ENCODE peak calls at places on chromosomes 16 and 17, in six cellular contexts. Q is HFF-Myc; W is GM23338; U is A673; H is CD8-positive, alpha-beta T cell; C is right atrium auricular region. Z is an unnamed sample.
A peak's percentile ranks its signal among the peaks of the same experiment; 100 is the strongest.

GRCh38 chr16:81180578-81180977 is 57.9 kb upstream of the BCO1 start:
- DNase-seq in Q (no peak), W (no peak), U (no peak), H (no peak), C (no peak), Z (no peak)

GRCh38 chr16:20865420-20866126 is 34.6 kb downstream of the DCUN1D3 start:
- DNase-seq in Q (peak; percentile 50), W (no peak), U (no peak), H (no peak), C (no peak), Z (no peak)

GRCh38 chr16:27222499-27223225 is 19.3 kb downstream of the KDM8 start:
- DNase-seq in Q (no peak), W (no peak), U (no peak), H (no peak), C (peak; percentile 80), Z (peak; percentile 25)

GRCh38 chr17:80491478-80492342 is 15.3 kb upstream of the NPTX1 start:
- DNase-seq in Q (no peak), W (peak; percentile 74), U (peak; percentile 70), H (no peak), C (no peak), Z (no peak)

GRCh38 chr17:74280093-74280513 is 6.1 kb downstream of the DNAI2 start:
- DNase-seq in Q (no peak), W (no peak), U (no peak), H (peak; percentile 35), C (no peak), Z (no peak)

GRCh38 chr17:79799538-79800324 is 2.9 kb upstream of the CBX8 start:
- DNase-seq in Q (no peak), W (no peak), U (peak; percentile 38), H (no peak), C (no peak), Z (no peak)

GRCh38 chr16:54677551-54677950 is 253.1 kb upstream of the IRX5 start:
- DNase-seq in Q (no peak), W (no peak), U (no peak), H (no peak), C (no peak), Z (no peak)

GRCh38 chr16:65600629-65601028 is 478.8 kb upstream of the CDH11 start:
- DNase-seq in Q (peak; percentile 9), W (no peak), U (no peak), H (no peak), C (no peak), Z (no peak)

GRCh38 chr16:7596285-7596684 is 263.6 kb downstream of the RBFOX1 start:
- DNase-seq in Q (no peak), W (peak; percentile 2), U (no peak), H (no peak), C (no peak), Z (no peak)

GRCh38 chr16:289395-289997 is 6.5 kb downstream of the PDIA2 start:
- DNase-seq in Q (no peak), W (no peak), U (no peak), H (no peak), C (no peak), Z (no peak)

GRCh38 chr16:11957591-11958395 is 7.2 kb upstream of the TNFRSF17 start:
- DNase-seq in Q (no peak), W (no peak), U (no peak), H (no peak), C (no peak), Z (no peak)

GRCh38 chr17:81558941-81559806 is 7.0 kb upstream of the FAAP100 start:
- DNase-seq in Q (no peak), W (peak; percentile 61), U (peak; percentile 83), H (no peak), C (no peak), Z (no peak)

GRCh38 chr17:59607817-59608403 is 11.8 kb upstream of the CLTC start:
- DNase-seq in Q (no peak), W (peak; percentile 78), U (peak; percentile 47), H (peak; percentile 26), C (no peak), Z (no peak)

GRCh38 chr17:18139092-18139491 is 30.5 kb downstream of the MYO15A start:
- DNase-seq in Q (no peak), W (no peak), U (no peak), H (no peak), C (no peak), Z (no peak)

GRCh38 chr16:81515281-81515680 is 70.7 kb downstream of the CMIP start:
- DNase-seq in Q (no peak), W (no peak), U (no peak), H (no peak), C (no peak), Z (no peak)

GRCh38 chr16:86573646-86574508 is 4.5 kb upstream of the FOXL1 start:
- DNase-seq in Q (no peak), W (no peak), U (no peak), H (no peak), C (no peak), Z (no peak)

GRCh38 chr16:24497405-24497804 is 42.0 kb upstream of the RBBP6 start:
- DNase-seq in Q (no peak), W (peak; percentile 37), U (peak; percentile 98), H (no peak), C (no peak), Z (peak; percentile 14)

GRCh38 chr17:11997972-11998233 is 628 bp upstream of the ZNF18 start:
- DNase-seq in Q (no peak), W (no peak), U (no peak), H (no peak), C (no peak), Z (no peak)

GRCh38 chr17:11997147-11997971 is at the start of gene ZNF18:
- DNase-seq in Q (peak; percentile 69), W (peak; percentile 97), U (peak; percentile 96), H (peak; percentile 96), C (peak; percentile 95), Z (peak; percentile 82)

GRCh38 chr17:11999715-12000114 is 2.4 kb upstream of the ZNF18 start:
- DNase-seq in Q (no peak), W (no peak), U (no peak), H (no peak), C (no peak), Z (no peak)

GRCh38 chr17:11991461-11991860 is 5.8 kb downstream of the ZNF18 start:
- DNase-seq in Q (no peak), W (peak; percentile 54), U (no peak), H (no peak), C (no peak), Z (no peak)

DNA sequence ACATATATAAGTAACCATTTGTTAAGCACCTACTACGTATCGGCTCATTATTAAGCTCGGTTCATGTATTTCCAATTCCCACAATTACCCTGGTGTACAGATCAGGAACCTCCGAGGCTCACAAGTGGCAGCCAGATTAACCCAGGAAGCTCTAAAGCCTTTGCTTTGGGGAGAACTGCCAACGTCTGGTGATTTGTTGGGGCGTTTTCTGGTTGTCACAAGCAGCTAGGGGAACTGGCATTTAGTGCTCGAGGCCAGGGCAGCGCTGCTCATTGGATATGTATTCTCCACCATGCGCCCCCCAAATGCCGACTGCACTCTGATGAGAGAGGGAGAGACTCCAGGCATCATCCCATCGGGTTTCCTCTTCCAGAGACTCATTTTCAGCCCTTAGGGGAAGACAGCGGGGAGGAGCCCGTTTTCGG is 541 bp downstream of the ZNF18 start:
- DNase-seq in Q (peak; percentile 5), W (peak; percentile 70), U (peak; percentile 68), H (peak; percentile 55), C (peak; percentile 73), Z (no peak)
- TF ChIP-seq CTCF in Q (no peak), W (no peak), U (no peak), H (no peak), C (no peak), Z (no peak)

GRCh38 chr17:16465861-16466338 is 26.1 kb downstream of the LRRC75A start:
- DNase-seq in Q (no peak), W (no peak), U (no peak), H (no peak), C (peak; percentile 64), Z (no peak)

GRCh38 chr17:16463341-16464000 is 28.5 kb downstream of the LRRC75A start:
- DNase-seq in Q (no peak), W (peak; percentile 66), U (no peak), H (no peak), C (no peak), Z (peak; percentile 35)

GRCh38 chr17:16464641-16465312 is 27.2 kb downstream of the LRRC75A start:
- DNase-seq in Q (no peak), W (no peak), U (no peak), H (no peak), C (no peak), Z (no peak)

GRCh38 chr17:16462070-16462864 is 29.7 kb downstream of the LRRC75A start:
- DNase-seq in Q (no peak), W (no peak), U (no peak), H (no peak), C (no peak), Z (no peak)

DNA sequence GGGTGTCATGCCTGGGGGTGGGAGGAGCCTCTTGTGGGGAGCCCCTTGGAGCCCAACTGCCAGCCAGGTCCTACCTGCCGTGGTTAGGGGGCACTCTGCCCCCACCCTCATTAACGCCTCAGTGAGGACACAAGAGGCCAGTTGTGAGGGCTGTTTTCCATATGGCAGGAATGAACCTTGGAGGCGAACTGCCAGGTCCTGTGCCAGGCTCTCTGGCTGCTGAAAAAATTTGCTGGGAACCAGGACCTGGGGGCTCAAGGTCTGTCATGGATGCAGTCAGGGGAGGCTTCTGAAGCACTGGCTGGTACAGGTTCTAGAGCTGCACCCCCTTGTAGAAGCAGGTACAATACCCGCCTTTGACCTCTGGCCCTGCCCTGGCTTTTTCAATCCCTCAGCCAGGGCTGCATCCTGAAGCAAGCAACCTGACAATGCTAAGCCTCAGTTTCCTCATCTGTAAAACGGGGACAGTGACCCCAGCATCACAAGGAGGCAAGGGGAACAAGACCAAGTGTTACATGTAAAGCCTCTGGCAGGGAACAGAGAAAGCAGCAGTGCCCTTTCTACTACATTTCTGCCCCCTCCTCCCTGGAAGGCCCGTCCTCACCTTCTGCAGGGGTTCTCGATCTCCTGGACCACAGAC is 27.9 kb downstream of the LRRC75A start:
- DNase-seq in Q (no peak), W (no peak), U (no peak), H (no peak), C (no peak), Z (no peak)
- TF ChIP-seq CTCF in Q (no peak), W (no peak), U (no peak), H (no peak), C (no peak), Z (no peak)

DNA sequence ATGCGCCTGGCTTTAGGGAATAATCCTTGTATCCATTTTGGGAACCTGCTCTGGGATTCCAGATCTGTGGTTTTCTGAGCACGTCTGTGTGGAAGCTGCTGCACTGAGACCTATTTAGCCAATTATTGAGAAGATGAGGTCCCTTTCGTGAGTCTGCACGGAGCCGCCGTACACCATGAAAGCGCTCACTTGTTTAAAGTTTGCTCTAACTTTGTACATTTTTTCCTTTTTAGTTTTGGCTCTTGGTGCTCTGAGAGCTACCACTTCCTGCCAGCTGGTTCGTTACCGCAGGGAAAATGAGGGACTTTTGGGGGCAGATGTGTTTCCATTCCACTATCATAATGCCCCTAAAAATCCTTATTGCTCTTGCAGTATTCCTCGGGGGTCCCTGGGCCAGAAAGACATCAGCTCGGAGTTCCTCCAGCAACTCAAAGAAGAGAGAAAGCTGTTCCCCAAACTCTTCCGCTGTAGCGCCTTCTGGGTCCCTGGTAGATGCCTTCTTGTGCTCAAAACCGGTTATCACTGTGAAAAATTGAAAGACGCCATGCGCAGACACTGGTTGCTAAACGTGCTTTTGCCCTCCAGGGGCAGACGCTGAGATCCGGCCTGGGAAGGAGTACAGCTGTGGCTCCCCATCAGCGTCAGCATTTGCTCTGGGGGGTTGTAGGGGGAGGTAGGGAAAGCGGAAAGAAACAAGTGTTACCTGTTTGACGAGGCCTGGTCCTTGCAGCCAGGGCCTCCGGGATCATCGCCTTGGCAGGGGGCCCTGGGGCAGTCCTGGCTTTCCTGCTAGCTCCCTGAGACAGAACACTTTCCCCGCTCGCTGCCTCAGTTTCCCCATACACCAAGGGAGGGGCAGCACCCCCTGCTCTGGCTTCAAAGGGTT is 238.1 kb downstream of the MRTFB start:
- DNase-seq in Q (no peak), W (peak; percentile 90), U (no peak), H (peak; percentile 23), C (no peak), Z (no peak)
- TF ChIP-seq CTCF in Q (peak; percentile 24), W (no peak), U (no peak), H (no peak), C (no peak), Z (no peak)

GRCh38 chr17:75518983-75519540 is 2.7 kb downstream of the TSEN54 start:
- DNase-seq in Q (no peak), W (peak; percentile 68), U (no peak), H (no peak), C (no peak), Z (no peak)
- TF ChIP-seq CTCF in Q (no peak), W (peak; percentile 54), U (no peak), H (no peak), C (no peak), Z (no peak)